ENCODE peak calls at places on chromosomes 16 and 17, in nine cellular contexts. E, M, H, V, N, L, D, C and P are unnamed samples. For H3K27me3, the result is how much of the 10 kb centered on the place peaks cover.

GRCh38 chr16:83727018-83727417 is 80.8 kb upstream of the HSBP1 start:
- DNase-seq in L (no peak), H (peak), M (peak), C (no peak), D (no peak), N (no peak), E (no peak), V (no peak), P (no peak)

GRCh38 chr17:42676424-42677011 is at the start of gene PLEKHH3:
- DNase-seq in H (no peak), D (no peak), C (peak), E (no peak), V (no peak), L (no peak), N (no peak), M (no peak), P (no peak)

GRCh38 chr17:49434821-49435581 is 20.3 kb upstream of the PHB1 start:
- DNase-seq in E (peak), N (no peak), V (peak), H (peak), C (peak), L (peak), D (peak), M (no peak), P (peak)

GRCh38 chr16:70700101-70701020 is 14.5 kb upstream of the MTSS2 start:
- DNase-seq in D (no peak), C (no peak), V (no peak), N (no peak), E (no peak), M (no peak), L (no peak), H (no peak), P (no peak)

GRCh38 chr17:82736511-82737185 is 1.2 kb downstream of the FN3K start:
- DNase-seq in H (no peak), E (no peak), M (no peak), D (no peak), C (no peak), L (no peak), V (no peak), N (no peak), P (no peak)

GRCh38 chr17:16974569-16975265 is 2.8 kb upstream of the TNFRSF13B start:
- DNase-seq in N (no peak), L (no peak), M (no peak), V (no peak), D (no peak), H (no peak), C (no peak), E (no peak), P (no peak)

GRCh38 chr17:32917842-32918241 is 10.1 kb upstream of the TMEM98 start:
- DNase-seq in L (no peak), M (no peak), H (no peak), D (no peak), E (no peak), C (no peak), V (no peak), N (no peak), P (no peak)

GRCh38 chr17:30002088-30002487 is 60.7 kb downstream of the EFCAB5 start:
- DNase-seq in M (no peak), C (no peak), D (no peak), N (no peak), E (no peak), L (no peak), V (no peak), H (no peak), P (no peak)

GRCh38 chr16:53135329-53135728 is 80.5 kb downstream of the CHD9 start:
- DNase-seq in L (no peak), M (no peak), H (no peak), V (no peak), E (no peak), C (no peak), N (no peak), D (no peak), P (no peak)

GRCh38 chr16:70749006-70749678 is 51.8 kb downstream of the VAC14 start:
- DNase-seq in D (no peak), E (no peak), N (no peak), H (no peak), L (no peak), V (no peak), C (no peak), M (no peak), P (peak)

GRCh38 chr16:894841-895240 is 75.9 kb downstream of the LMF1 start:
- DNase-seq in L (no peak), V (no peak), D (no peak), M (no peak), E (no peak), C (no peak), H (no peak), N (no peak), P (no peak)

GRCh38 chr17:63439682-63440081 is 6.4 kb downstream of the CYB561 start:
- DNase-seq in H (peak), L (no peak), D (no peak), V (no peak), M (no peak), E (no peak), N (no peak), C (peak), P (no peak)

GRCh38 chr17:55584055-55584685 is 72.9 kb upstream of the SMIM36 start:
- DNase-seq in M (no peak), E (no peak), N (no peak), H (peak), L (no peak), C (no peak), D (no peak), V (no peak), P (no peak)

GRCh38 chr16:28623172-28623711 is 13.4 kb upstream of the SULT1A1 start:
- DNase-seq in H (no peak), L (no peak), E (no peak), V (peak), N (peak), C (no peak), D (no peak), M (no peak), P (peak)

GRCh38 chr16:67796099-67796718 is 10.2 kb downstream of the RANBP10 start:
- DNase-seq in N (no peak), C (no peak), D (no peak), L (no peak), H (no peak), V (no peak), E (no peak), M (no peak), P (no peak)

GRCh38 chr17:82566129-82566995 is 46.8 kb downstream of the FOXK2 start:
- DNase-seq in M (no peak), E (no peak), C (no peak), D (no peak), N (no peak), H (no peak), V (no peak), L (no peak), P (no peak)

GRCh38 chr17:67156269-67157199 is 88.5 kb downstream of the HELZ start:
- DNase-seq in D (peak), V (no peak), N (no peak), H (peak), E (no peak), C (no peak), L (no peak), M (no peak), P (no peak)

GRCh38 chr17:64491034-64491860 is 5.6 kb downstream of the POLG2 start:
- DNase-seq in E (peak), M (no peak), N (peak), H (peak), V (peak), D (peak), L (no peak), C (peak), P (no peak)

GRCh38 chr16:86515780-86516617 is 5.7 kb downstream of the FOXF1 start:
- DNase-seq in E (no peak), D (peak), M (no peak), V (no peak), C (no peak), N (no peak), L (peak), H (peak), P (no peak)

GRCh38 chr17:80924111-80924806 is 67.4 kb upstream of the CHMP6 start:
- DNase-seq in E (no peak), D (no peak), M (no peak), L (no peak), N (no peak), C (no peak), H (no peak), V (no peak), P (no peak)

GRCh38 chr16:15644306-15644961 is 1.5 kb upstream of the MARF1 start:
- DNase-seq in E (peak), L (no peak), V (no peak), M (no peak), N (no peak), C (no peak), H (no peak), D (peak), P (no peak)

GRCh38 chr17:54945671-54946070 is 22.8 kb downstream of the COX11 start:
- DNase-seq in H (no peak), C (no peak), E (no peak), D (no peak), L (no peak), N (no peak), V (no peak), M (no peak), P (no peak)

GRCh38 chr16:52611817-52612673 is 65.1 kb upstream of the TOX3 start:
- DNase-seq in M (no peak), D (no peak), V (no peak), L (no peak), N (no peak), E (peak), C (no peak), H (no peak), P (no peak)

GRCh38 chr17:63126607-63127006 is 160.6 kb downstream of the TANC2 start:
- DNase-seq in D (no peak), V (no peak), L (no peak), M (no peak), C (no peak), N (no peak), E (no peak), H (peak), P (no peak)

GRCh38 chr17:22138861-22139469 is 446.6 kb downstream of the KCNJ18 start:
- DNase-seq in E (no peak), V (no peak), H (no peak), L (no peak), D (peak), M (no peak), C (no peak), N (no peak), P (no peak)

GRCh38 chr17:75632863-75633483 is at the start of gene SMIM5:
- DNase-seq in D (peak), H (peak), L (peak), M (peak), C (peak), N (peak), E (peak), V (peak), P (peak)

GRCh38 chr16:69078073-69078472 is 27.4 kb upstream of the HAS3 start:
- DNase-seq in L (no peak), E (no peak), M (no peak), D (no peak), H (no peak), C (no peak), N (no peak), V (no peak), P (no peak)

GRCh38 chr17:41449008-41449407 is 8.2 kb upstream of the KRT38 start:
- DNase-seq in N (no peak), H (no peak), L (no peak), D (no peak), E (no peak), C (no peak), M (no peak), V (no peak), P (no peak)

GRCh38 chr17:41453069-41453468 is 12.3 kb upstream of the KRT38 start:
- DNase-seq in L (no peak), C (no peak), V (no peak), E (no peak), D (no peak), H (no peak), M (no peak), N (no peak), P (no peak)

GRCh38 chr17:41452276-41452675 is 11.5 kb upstream of the KRT38 start:
- DNase-seq in N (no peak), E (no peak), M (no peak), L (no peak), V (no peak), D (no peak), C (no peak), H (no peak), P (no peak)

GRCh38 chr17:41448506-41448905 is 7.7 kb upstream of the KRT38 start:
- DNase-seq in D (no peak), L (no peak), M (no peak), C (no peak), H (no peak), V (no peak), E (no peak), N (no peak), P (no peak)

GRCh38 chr17:41451154-41451728 is 10.5 kb upstream of the KRT38 start:
- DNase-seq in C (no peak), M (no peak), L (no peak), D (no peak), H (peak), N (no peak), V (no peak), E (no peak), P (no peak)
- H3K27ac ChIP-seq in C (no peak), M (no peak), L (no peak), D (no peak), H (no peak), N (no peak), V (no peak), E (no peak), P (no peak)

DNA sequence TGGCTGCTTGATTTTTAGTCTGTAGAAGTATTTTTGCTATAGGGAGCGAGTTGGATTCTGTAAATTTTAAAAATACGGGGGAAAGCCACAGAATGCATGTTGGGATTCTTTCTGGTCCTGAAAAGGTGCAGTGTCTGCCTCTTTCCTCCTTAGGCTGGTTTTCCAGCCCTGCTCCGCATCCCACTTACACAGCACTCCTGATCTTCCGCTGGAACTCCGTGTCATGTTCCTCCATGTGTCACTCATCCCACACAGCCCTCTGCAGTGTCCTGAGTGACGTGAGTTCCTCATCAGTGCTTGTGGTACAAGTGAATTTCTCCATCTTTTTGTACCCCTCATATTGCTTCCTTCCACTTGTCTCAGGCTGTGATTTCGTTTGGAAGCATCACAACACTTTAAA is 34.5 kb downstream of the COX10 start:
- DNase-seq in D (no peak), V (no peak), H (no peak), N (no peak), M (no peak), L (no peak), E (no peak), C (no peak), P (no peak)
- H3K27me3 ChIP-seq in D (under half), V (under half), H (under half), N (under half), M (under half), L (under half), E (under half), C (under half), P (under half)

DNA sequence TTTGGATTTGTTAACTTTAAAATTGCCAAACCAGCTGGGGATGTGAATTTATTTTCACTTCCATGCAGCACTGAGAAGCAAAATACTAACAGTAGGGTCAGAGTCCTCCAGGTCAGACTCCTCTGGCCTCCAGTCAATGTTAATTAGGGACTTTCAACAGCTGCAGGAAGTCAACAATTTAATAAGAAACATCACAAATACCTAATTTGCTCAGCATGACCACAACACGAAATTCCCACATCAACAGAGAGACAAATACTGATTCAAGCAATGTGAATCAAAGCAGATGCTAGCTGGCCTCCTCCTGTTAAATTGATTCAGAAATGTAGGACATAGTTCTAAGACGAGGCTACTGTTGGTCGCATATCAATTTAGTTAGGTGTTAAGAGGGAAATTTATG is 111.7 kb downstream of the ABCA8 start:
- DNase-seq in N (no peak), E (no peak), C (no peak), V (no peak), H (no peak), D (no peak), L (no peak), M (no peak), P (no peak)
- H3K27ac ChIP-seq in N (no peak), E (no peak), C (no peak), V (no peak), H (no peak), D (no peak), L (no peak), M (no peak), P (no peak)

GRCh38 chr17:77087650-77088454 is 52.9 kb upstream of the SEC14L1 start:
- DNase-seq in D (no peak), N (no peak), E (no peak), L (no peak), C (no peak), H (no peak), V (no peak), M (no peak), P (peak)

GRCh38 chr17:77088455-77089117 is 52.2 kb upstream of the SEC14L1 start:
- DNase-seq in N (peak), C (peak), M (peak), L (peak), E (peak), D (peak), H (peak), V (peak), P (peak)

GRCh38 chr17:77086433-77087010 is 54.2 kb upstream of the SEC14L1 start:
- DNase-seq in C (peak), H (peak), V (peak), E (peak), L (peak), N (peak), M (peak), D (peak), P (peak)

GRCh38 chr17:77083547-77083946 is 57.2 kb upstream of the SEC14L1 start:
- DNase-seq in V (no peak), C (peak), H (no peak), M (no peak), E (no peak), L (no peak), N (no peak), D (no peak), P (no peak)

DNA sequence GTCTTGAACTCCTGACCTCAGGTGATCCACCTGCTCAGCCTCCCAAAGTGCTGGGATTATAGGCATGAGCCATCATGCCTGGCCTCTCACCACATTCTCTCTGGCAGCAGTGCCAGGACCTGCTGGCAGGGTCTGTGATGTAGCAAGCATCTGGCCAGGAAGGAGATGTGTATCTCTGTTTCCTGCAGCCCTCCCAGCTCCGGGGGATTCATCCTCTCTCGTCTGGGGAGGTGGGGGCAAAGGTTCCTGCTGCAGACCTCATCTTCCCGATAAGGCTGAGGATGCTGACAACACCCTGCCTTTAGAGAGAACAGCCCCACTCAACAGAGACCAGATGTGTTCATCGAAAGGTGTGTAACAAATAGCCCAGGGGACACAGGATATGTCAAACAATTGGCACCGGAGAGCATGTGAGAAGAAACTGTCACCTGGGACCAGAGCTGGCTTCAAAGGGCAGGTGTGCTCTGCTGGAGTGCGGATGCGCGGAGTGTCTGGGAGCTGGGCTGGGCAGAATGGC is 54.8 kb upstream of the SEC14L1 start:
- DNase-seq in C (peak), M (no peak), L (no peak), V (no peak), E (no peak), D (no peak), H (no peak), N (no peak), P (no peak)
- H3K27me3 ChIP-seq in C (under half), M (under half), L (under half), V (under half), E (under half), D (under half), H (under half), N (under half), P (under half)

GRCh38 chr16:79644977-79645667 is 44.6 kb upstream of the MAF start:
- DNase-seq in D (peak), V (no peak), C (no peak), L (no peak), N (no peak), E (no peak), M (no peak), H (no peak), P (no peak)
- H3K27ac ChIP-seq in D (no peak), V (no peak), C (no peak), L (no peak), N (no peak), E (no peak), M (no peak), H (no peak), P (no peak)

GRCh38 chr17:74464730-74465377 is 1.6 kb upstream of the CD300A start:
- DNase-seq in D (no peak), V (no peak), E (no peak), L (no peak), C (no peak), N (no peak), H (no peak), M (no peak), P (no peak)
- H3K27me3 ChIP-seq in D (under half), V (under half), E (under half), L (under half), C (under half), N (under half), H (under half), M (under half), P (under half)

GRCh38 chr17:78785011-78785662 is 3.1 kb upstream of the CYTH1 start:
- DNase-seq in E (no peak), M (no peak), C (no peak), L (no peak), H (no peak), D (no peak), V (no peak), N (no peak), P (no peak)
- H3K27ac ChIP-seq in E (no peak), M (no peak), C (no peak), L (no peak), H (no peak), D (no peak), V (peak), N (peak), P (no peak)

GRCh38 chr16:89171216-89172170 is at the start of gene CDH15:
- DNase-seq in M (peak), V (peak), H (peak), E (peak), D (peak), N (peak), C (peak), L (peak), P (peak)
- H3K27me3 ChIP-seq in M (half or more), V (under half), H (under half), E (under half), D (under half), N (under half), C (under half), L (under half), P (under half)

DNA sequence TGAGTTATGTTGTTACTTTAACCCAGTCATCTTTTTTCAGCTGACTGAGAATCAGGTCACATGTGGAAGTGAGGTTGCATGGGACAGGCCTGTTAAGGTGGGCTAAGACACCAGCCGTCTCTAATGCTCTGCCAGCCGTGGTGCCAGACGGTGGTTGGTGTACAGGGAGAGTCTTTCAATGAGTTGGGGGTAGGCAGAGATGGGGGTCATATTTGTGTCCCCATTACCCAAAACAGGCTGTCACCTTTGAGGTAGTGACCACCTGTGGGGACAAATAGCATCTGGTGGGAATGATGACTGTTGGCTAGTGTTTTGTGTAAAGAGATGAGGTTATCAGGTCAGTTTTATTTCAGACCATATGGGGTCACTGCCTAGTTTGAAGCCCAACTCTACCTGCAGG is 1.8 kb downstream of the RPL38 start:
- DNase-seq in D (no peak), L (no peak), H (no peak), N (no peak), V (no peak), E (no peak), C (no peak), M (no peak), P (peak)
- H3K27ac ChIP-seq in D (no peak), L (no peak), H (no peak), N (peak), V (peak), E (no peak), C (peak), M (no peak), P (no peak)